ENCODE peak calls at places on chromosomes 11 and 22, in nine cellular contexts. D is SK-MEL-5; X is ELR; J is NAMALWA; G is ELF-1; E is cardiac muscle cell; R is EL; V is activated T-helper 9 cell treated with anti-CD3 and anti-CD28 coated beads, Interleukin-2, amount 50 U/mL, for 16 hours; S is Peyer's patch. T is an unnamed sample.

GRCh38 chr22:34019190-34019845 is 99.0 kb upstream of the LARGE1 start:
- DNase-seq in D (peak), X (no peak), J (no peak), G (no peak), E (no peak), R (no peak), V (no peak), S (no peak), T (no peak)

GRCh38 chr11:9148035-9148434 is 56.6 kb upstream of the SCUBE2 start:
- DNase-seq in D (no peak), X (no peak), J (no peak), G (no peak), E (no peak), R (no peak), V (no peak), S (no peak), T (no peak)

GRCh38 chr11:103924166-103925013 is 112.0 kb upstream of the DDI1 start:
- DNase-seq in D (no peak), X (no peak), J (no peak), G (no peak), E (no peak), R (no peak), V (no peak), S (no peak), T (no peak)

GRCh38 chr22:38069372-38070249 is 12.4 kb downstream of the PICK1 start:
- DNase-seq in D (peak), X (peak), J (peak), G (no peak), E (peak), R (no peak), V (no peak), S (no peak), T (no peak)

GRCh38 chr11:66002648-66003225 is 434 bp downstream of the BANF1 start:
- DNase-seq in D (peak), X (no peak), J (no peak), G (no peak), E (peak), R (no peak), V (no peak), S (no peak), T (no peak)

GRCh38 chr11:48082771-48083170 is 102.4 kb downstream of the PTPRJ start:
- DNase-seq in D (no peak), X (no peak), J (no peak), G (no peak), E (no peak), R (no peak), V (no peak), S (peak), T (no peak)

GRCh38 chr22:48897638-48897954 is 930.1 kb downstream of the BRD1 start:
- DNase-seq in D (no peak), X (no peak), J (no peak), G (no peak), E (no peak), R (no peak), V (no peak), S (no peak), T (no peak)

GRCh38 chr22:39290724-39291161 is 28.7 kb downstream of the RPL3 start:
- DNase-seq in D (no peak), X (peak), J (no peak), G (peak), E (peak), R (peak), V (no peak), S (peak), T (no peak)

GRCh38 chr11:1305063-1305495 is 4.4 kb downstream of the TOLLIP start:
- DNase-seq in D (no peak), X (no peak), J (no peak), G (no peak), E (no peak), R (no peak), V (no peak), S (peak), T (no peak)

GRCh38 chr11:12516387-12517110 is 139.2 kb downstream of the PARVA start:
- DNase-seq in D (no peak), X (no peak), J (no peak), G (no peak), E (no peak), R (no peak), V (no peak), S (no peak), T (no peak)

GRCh38 chr11:1837171-1838076 is 1.4 kb upstream of the TNNI2 start:
- DNase-seq in D (peak), X (peak), J (peak), G (peak), E (peak), R (peak), V (peak), S (peak), T (peak)

GRCh38 chr22:43894122-43894521 is 2.3 kb upstream of the PNPLA5 start:
- DNase-seq in D (no peak), X (no peak), J (no peak), G (no peak), E (no peak), R (no peak), V (no peak), S (no peak), T (no peak)

GRCh38 chr11:73189315-73189714 is 28.8 kb upstream of the P2RY2 start:
- DNase-seq in D (no peak), X (no peak), J (peak), G (no peak), E (no peak), R (no peak), V (no peak), S (peak), T (no peak)

GRCh38 chr22:42368379-42369249 is 63.6 kb downstream of the NFAM1 start:
- DNase-seq in D (no peak), X (no peak), J (peak), G (peak), E (no peak), R (no peak), V (peak), S (peak), T (peak)

GRCh38 chr22:28983788-28984441 is 77.7 kb downstream of the C22orf31 start:
- DNase-seq in D (no peak), X (no peak), J (no peak), G (no peak), E (no peak), R (no peak), V (no peak), S (no peak), T (no peak)

GRCh38 chr11:58573451-58574104 is 2.1 kb downstream of the LPXN start:
- DNase-seq in D (peak), X (peak), J (peak), G (no peak), E (peak), R (peak), V (peak), S (peak), T (peak)

GRCh38 chr22:20992456-20993303 is 9.2 kb downstream of the THAP7 start:
- DNase-seq in D (no peak), X (no peak), J (no peak), G (no peak), E (no peak), R (no peak), V (no peak), S (no peak), T (no peak)

GRCh38 chr11:116073854-116074837 is 569.9 kb upstream of the CADM1 start:
- DNase-seq in D (no peak), X (no peak), J (no peak), G (peak), E (peak), R (no peak), V (no peak), S (peak), T (no peak)

GRCh38 chr11:37533087-37533486 is 935.1 kb upstream of the RAG2 start:
- DNase-seq in D (no peak), X (no peak), J (no peak), G (no peak), E (no peak), R (no peak), V (no peak), S (no peak), T (no peak)